ENCODE peak calls at places on chromosomes 13 and 19, in four cellular contexts. J is AG10803, K is IMR-90, I is B cell. M is an unnamed sample.

GRCh38 chr19:15935167-15935702 is 906 bp upstream of the CYP4F11 start:
- DNase-seq in J (no peak), K (no peak), I (no peak), M (no peak)

GRCh38 chr19:39865186-39865585 is 19.0 kb upstream of the FBL start:
- DNase-seq in J (no peak), K (no peak), I (no peak), M (no peak)

GRCh38 chr19:32489971-32490370 is 84.4 kb downstream of the DPY19L3 start:
- DNase-seq in J (peak; percentile 66), K (peak; percentile 6), I (no peak), M (no peak)

GRCh38 chr19:2113436-2114211 is 16.9 kb downstream of the IZUMO4 start:
- DNase-seq in J (peak; percentile 26), K (no peak), I (no peak), M (no peak)

GRCh38 chr13:44732503-44733098 is 156.5 kb upstream of the TSC22D1 start:
- DNase-seq in J (no peak), K (no peak), I (no peak), M (no peak)

GRCh38 chr13:113729329-113730019 is 29.6 kb upstream of the TMEM255B start:
- DNase-seq in J (peak; percentile 31), K (no peak), I (no peak), M (no peak)

GRCh38 chr19:55408320-55408836 is 790 bp upstream of the UBE2S start:
- DNase-seq in J (no peak), K (no peak), I (no peak), M (no peak)

GRCh38 chr19:17001603-17002183 is 24.9 kb downstream of the CPAMD8 start:
- DNase-seq in J (no peak), K (no peak), I (peak; percentile 48), M (no peak)

GRCh38 chr19:13884726-13885591 is 8.0 kb downstream of the NANOS3 start:
- DNase-seq in J (no peak), K (no peak), I (no peak), M (no peak)

GRCh38 chr13:51152713-51153112 is 41.6 kb upstream of the C13orf42 start:
- DNase-seq in J (no peak), K (no peak), I (no peak), M (no peak)

GRCh38 chr13:109288151-109288709 is 498.2 kb downstream of the IRS2 start:
- DNase-seq in J (peak; percentile 21), K (peak; percentile 25), I (no peak), M (no peak)

GRCh38 chr13:32627793-32628192 is 41.5 kb downstream of the PDS5B start:
- DNase-seq in J (no peak), K (no peak), I (no peak), M (no peak)

GRCh38 chr13:98784666-98785065 is 32.2 kb upstream of the SLC15A1 start:
- DNase-seq in J (no peak), K (no peak), I (no peak), M (no peak)

GRCh38 chr19:56309511-56310185 is 5.0 kb downstream of the ZSCAN5A start:
- DNase-seq in J (peak; percentile 26), K (peak; percentile 4), I (peak; percentile 63), M (peak; percentile 3)

GRCh38 chr13:76822691-76823267 is 63.4 kb downstream of the KCTD12 start:
- DNase-seq in J (peak; percentile 71), K (peak; percentile 34), I (no peak), M (no peak)

GRCh38 chr19:54952591-54953344 is 5.4 kb upstream of the NLRP7 start:
- DNase-seq in J (no peak), K (no peak), I (no peak), M (no peak)

GRCh38 chr19:50749490-50749889 is 20.8 kb upstream of the GPR32 start:
- DNase-seq in J (no peak), K (no peak), I (no peak), M (no peak)

GRCh38 chr13:31742102-31742695 is 2.9 kb downstream of the RXFP2 start:
- DNase-seq in J (peak; percentile 80), K (peak; percentile 69), I (peak; percentile 67), M (peak; percentile 55)

GRCh38 chr19:38845374-38846024 is 4.3 kb downstream of the HNRNPL start:
- DNase-seq in J (no peak), K (no peak), I (no peak), M (no peak)

GRCh38 chr13:71722206-71722605 is 144.8 kb downstream of the DACH1 start:
- DNase-seq in J (no peak), K (peak; percentile 7), I (no peak), M (no peak)

GRCh38 chr13:105219636-105220035 is 1315.8 kb downstream of the EFNB2 start:
- DNase-seq in J (no peak), K (peak; percentile 73), I (no peak), M (no peak)

GRCh38 chr19:36916991-36917390 is 859 bp downstream of the ZNF568 start:
- DNase-seq in J (peak; percentile 44), K (peak; percentile 33), I (peak; percentile 4), M (no peak)

GRCh38 chr13:111904701-111905608 is 162.0 kb upstream of the SOX1 start:
- DNase-seq in J (no peak), K (no peak), I (no peak), M (no peak)

GRCh38 chr19:5680083-5680436 is 256 bp downstream of the MICOS13 start:
- DNase-seq in J (peak; percentile 24), K (peak; percentile 21), I (no peak), M (no peak)

GRCh38 chr13:31122143-31122542 is 39.6 kb downstream of the HSPH1 start:
- DNase-seq in J (no peak), K (no peak), I (no peak), M (no peak)

GRCh38 chr13:67966065-67966464 is 735.9 kb upstream of the PCDH9 start:
- DNase-seq in J (no peak), K (no peak), I (no peak), M (no peak)

GRCh38 chr19:3082331-3082730 is 11.8 kb upstream of the GNA11 start:
- DNase-seq in J (no peak), K (no peak), I (no peak), M (no peak)

GRCh38 chr13:70424928-70425327 is 316.7 kb upstream of the KLHL1 start:
- DNase-seq in J (no peak), K (no peak), I (no peak), M (no peak)

GRCh38 chr13:44068737-44069136 is 189.0 kb downstream of the LACC1 start:
- DNase-seq in J (peak; percentile 33), K (peak; percentile 86), I (no peak), M (no peak)

GRCh38 chr13:109389892-109390345 is 396.5 kb downstream of the IRS2 start:
- DNase-seq in J (peak; percentile 87), K (peak; percentile 25), I (no peak), M (no peak)

GRCh38 chr19:53333071-53333465 is 481 bp upstream of the ZNF845 start:
- DNase-seq in J (peak; percentile 44), K (no peak), I (peak; percentile 55), M (no peak)

GRCh38 chr13:113078895-113079720 is 26.5 kb upstream of the F7 start:
- DNase-seq in J (no peak), K (no peak), I (no peak), M (no peak)

GRCh38 chr19:5216141-5216847 is 124.3 kb downstream of the PTPRS start:
- DNase-seq in J (no peak), K (no peak), I (peak; percentile 35), M (no peak)

GRCh38 chr19:38879400-38879751 is 1.3 kb upstream of the RINL start:
- DNase-seq in J (no peak), K (no peak), I (no peak), M (no peak)

GRCh38 chr19:6287269-6287885 is 7.6 kb upstream of the MLLT1 start:
- DNase-seq in J (no peak), K (no peak), I (no peak), M (no peak)

GRCh38 chr19:58261600-58261967 is 17.2 kb upstream of the ZNF8 start:
- DNase-seq in J (no peak), K (no peak), I (no peak), M (no peak)

GRCh38 chr19:4442846-4443146 is 14.8 kb downstream of the UBXN6 start:
- DNase-seq in J (no peak), K (no peak), I (no peak), M (no peak)

GRCh38 chr13:34578471-34578870 is 363.6 kb upstream of the NBEA start:
- DNase-seq in J (peak; percentile 50), K (no peak), I (no peak), M (no peak)

GRCh38 chr13:106714271-106714670 is 146.3 kb upstream of the ARGLU1 start:
- DNase-seq in J (no peak), K (no peak), I (no peak), M (no peak)

GRCh38 chr19:33277434-33277833 is 24.9 kb downstream of the CEBPA start:
- DNase-seq in J (no peak), K (no peak), I (no peak), M (no peak)